ENCODE peak calls at places on chromosomes 6 and 20, in six cellular contexts. M is neural progenitor cell, J is GM23338, X is MM.1S, O is PC-3, K is OCI-LY7. B is an unnamed sample.

GRCh38 chr6:146902846-146903245 is 301.4 kb upstream of the STXBP5 start:
- DNase-seq in X (no peak), O (no peak), M (no peak), K (no peak), J (no peak), B (peak; percentile 14)

GRCh38 chr6:147999001-147999540 is 343.6 kb upstream of the SASH1 start:
- DNase-seq in X (no peak), J (no peak), M (no peak), O (no peak), K (no peak), B (no peak)

GRCh38 chr6:156988276-156989158 is 211.3 kb downstream of the ARID1B start:
- DNase-seq in K (peak; percentile 94), O (no peak), J (peak; percentile 47), X (peak; percentile 25), M (peak; percentile 56), B (no peak)

GRCh38 chr6:131116755-131117360 is 18.4 kb upstream of the AKAP7 start:
- DNase-seq in J (peak; percentile 78), K (peak; percentile 65), O (peak; percentile 76), M (peak; percentile 33), X (peak; percentile 55), B (peak; percentile 69)

GRCh38 chr20:58719258-58719657 is 26.7 kb downstream of the NPEPL1 start:
- DNase-seq in J (no peak), X (no peak), K (no peak), O (no peak), M (no peak), B (no peak)

GRCh38 chr20:34916774-34917354 is 38.7 kb downstream of the GSS start:
- DNase-seq in X (no peak), J (no peak), K (no peak), M (no peak), O (no peak), B (no peak)

GRCh38 chr6:73585566-73586415 is 65.0 kb upstream of the EEF1A1 start:
- DNase-seq in M (no peak), X (peak; percentile 46), O (peak; percentile 72), J (peak; percentile 70), K (peak; percentile 70), B (peak; percentile 88)

GRCh38 chr6:18507018-18507415 is 119.9 kb downstream of the RNF144B start:
- DNase-seq in J (no peak), X (no peak), M (peak; percentile 71), O (no peak), K (peak; percentile 24), B (no peak)

GRCh38 chr6:28816909-28817807 is 106.6 kb downstream of the TRIM27 start:
- DNase-seq in O (peak; percentile 69), J (peak; percentile 68), X (no peak), K (no peak), M (peak; percentile 57), B (peak; percentile 71)

GRCh38 chr6:127301199-127301700 is 34.6 kb downstream of the RNF146 start:
- DNase-seq in M (no peak), O (no peak), K (no peak), J (no peak), X (no peak), B (peak; percentile 28)

GRCh38 chr20:56328861-56329260 is 29.9 kb upstream of the FAM210B start:
- DNase-seq in X (peak; percentile 47), K (peak; percentile 12), O (peak; percentile 57), J (no peak), M (peak; percentile 51), B (peak; percentile 47)

GRCh38 chr20:36094497-36094896 is 60.0 kb upstream of the EPB41L1 start:
- DNase-seq in O (no peak), K (no peak), X (no peak), M (peak; percentile 35), J (peak; percentile 63), B (no peak)

DNA sequence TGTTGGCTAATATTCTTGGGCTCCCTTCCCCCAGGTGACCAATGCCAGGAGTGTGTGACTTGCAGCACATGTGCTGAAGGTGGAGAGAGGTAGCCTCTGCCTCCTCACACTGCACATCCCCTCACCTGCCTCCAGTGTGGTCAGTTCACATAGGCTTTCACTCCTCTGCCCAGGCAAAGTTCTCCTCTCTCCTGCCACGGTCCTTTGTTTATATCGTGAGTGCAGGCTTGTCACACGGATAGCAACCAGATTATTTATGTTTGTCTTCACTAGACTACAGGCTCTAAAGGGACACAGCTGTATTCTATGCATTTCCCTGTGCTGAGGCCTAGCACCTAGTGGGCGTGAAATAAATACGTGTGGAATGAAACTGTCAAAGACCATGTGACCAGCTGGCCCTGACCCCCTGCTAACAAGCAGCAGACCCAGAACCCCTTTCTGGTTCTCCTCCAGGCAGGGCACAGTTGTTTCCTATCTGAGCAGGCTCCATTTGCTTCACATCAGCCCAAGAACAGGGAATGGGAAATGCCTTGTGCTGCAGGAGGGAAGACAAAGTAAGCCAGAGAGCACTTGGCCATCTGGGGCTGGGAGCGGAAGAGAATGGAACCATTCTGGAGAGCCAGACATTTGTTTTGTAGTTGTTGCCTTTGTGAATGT is 42.3 kb downstream of the UNC5CL start:
- DNase-seq in X (no peak), O (peak; percentile 23), J (peak; percentile 45), M (peak; percentile 53), K (no peak), B (no peak)
- TF ChIP-seq EZH2phosphoT487 in X (no peak), O (no peak), J (no peak), M (no peak), K (no peak), B (no peak)

DNA sequence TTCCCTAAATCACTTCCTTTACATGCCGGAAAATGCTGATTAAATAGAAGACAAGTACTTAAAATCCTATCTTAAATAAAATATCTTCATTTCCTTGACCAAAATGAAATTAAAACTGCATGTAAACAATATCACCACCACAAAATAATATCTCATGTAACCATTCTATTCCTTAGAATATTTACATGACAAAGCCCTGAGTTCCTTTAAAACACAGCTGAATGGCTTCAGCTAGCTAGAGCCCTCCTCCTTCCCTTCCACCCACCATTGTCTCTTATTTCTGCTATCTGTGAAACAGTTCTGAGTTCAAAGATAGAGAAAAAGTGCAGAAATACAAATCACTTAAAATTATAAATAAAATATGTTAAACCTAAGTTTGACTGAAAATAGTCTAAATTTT is 103.1 kb downstream of the HIVEP2 start:
- DNase-seq in J (peak; percentile 52), X (no peak), M (no peak), K (no peak), O (no peak), B (no peak)
- H3K79me2 ChIP-seq in J (peaks cover 10% of the 10 kb centered on the region), X (peaks cover 20% of the 10 kb centered on the region), M (no peaks in the 10 kb centered on the region), K (peaks cover 78% of the 10 kb centered on the region), O (peaks cover 26% of the 10 kb centered on the region), B (peaks cover 94% of the 10 kb centered on the region)

DNA sequence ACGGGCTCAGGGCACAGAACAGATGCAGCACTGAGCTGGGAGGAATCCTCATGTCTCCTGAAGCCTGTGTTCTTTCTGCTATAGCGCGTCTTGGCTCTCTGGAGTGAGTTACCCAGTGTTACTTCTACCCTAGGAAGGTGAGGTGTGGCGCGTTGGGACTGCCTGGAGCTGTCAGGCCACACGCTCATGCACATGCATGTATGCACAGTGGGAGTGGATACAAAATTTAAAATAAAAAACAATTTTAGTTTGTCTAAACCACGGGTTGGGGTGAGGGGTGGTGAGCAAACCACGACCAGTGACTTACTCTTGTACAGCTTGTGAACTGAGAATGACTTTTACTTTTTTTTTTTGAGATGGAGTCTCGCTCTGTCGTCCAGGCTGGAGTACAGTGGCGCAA is 298.6 kb upstream of the SUPT3H start:
- DNase-seq in K (no peak), X (no peak), M (no peak), O (no peak), J (no peak), B (no peak)
- H3K4me2 ChIP-seq in K (no peak overlapping the region), X (no peak overlapping the region), M (no peak overlapping the region), O (no peak overlapping the region), J (no peak overlapping the region), B (no peak overlapping the region)

GRCh38 chr20:2136275-2136674 is 34.6 kb downstream of the STK35 start:
- DNase-seq in O (no peak), J (no peak), M (no peak), X (no peak), K (no peak), B (no peak)
- TF ChIP-seq EZH2phosphoT487 in O (no peak), J (no peak), M (no peak), X (no peak), K (no peak), B (no peak)

GRCh38 chr6:122471107-122472021 is at the start of gene SERINC1:
- DNase-seq in J (peak; percentile 93), K (peak; percentile 94), X (peak; percentile 95), O (peak; percentile 90), M (peak; percentile 97), B (peak; percentile 98)
- H3K79me2 ChIP-seq in J (peaks cover 50% of the 10 kb centered on the region), K (peaks cover 58% of the 10 kb centered on the region), X (peaks cover 53% of the 10 kb centered on the region), O (peaks cover 53% of the 10 kb centered on the region), M (peaks cover 62% of the 10 kb centered on the region), B (peaks cover 61% of the 10 kb centered on the region)

GRCh38 chr6:39040080-39040673 is 8.4 kb upstream of the GLP1R start:
- DNase-seq in K (no peak), X (no peak), M (no peak), J (no peak), O (no peak), B (no peak)
- H3K4me2 ChIP-seq in K (no peak overlapping the region), X (no peak overlapping the region), M (no peak overlapping the region), J (no peak overlapping the region), O (no peak overlapping the region), B (no peak overlapping the region)

GRCh38 chr6:80637312-80637711 is 530.8 kb downstream of the BCKDHB start:
- DNase-seq in K (no peak), O (no peak), J (no peak), X (no peak), M (no peak), B (peak; percentile 69)
- TF ChIP-seq EZH2phosphoT487 in K (no peak), O (no peak), J (no peak), X (no peak), M (no peak), B (no peak)

DNA sequence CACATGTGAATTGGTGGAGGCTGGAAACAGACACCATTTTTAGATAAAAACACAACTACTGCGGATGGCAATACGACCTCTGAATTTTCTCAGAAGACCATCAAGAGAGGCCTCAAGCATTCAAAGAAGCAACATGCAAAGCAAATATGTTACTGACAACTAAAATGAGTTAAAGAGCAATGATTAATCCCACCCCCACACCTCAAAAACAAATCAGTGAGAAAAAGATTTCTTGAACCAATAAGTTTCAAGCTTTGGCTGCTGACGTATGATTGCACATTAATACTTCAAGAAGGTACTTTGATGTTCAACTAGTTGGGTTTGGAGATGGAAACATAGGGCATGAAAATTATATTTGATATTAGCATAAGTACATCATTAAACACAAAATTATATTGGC is 982 bp downstream of the MMUT start:
- DNase-seq in K (peak; percentile 24), M (no peak), X (no peak), J (no peak), O (peak; percentile 14), B (peak; percentile 61)
- H3K79me2 ChIP-seq in K (peaks cover 67% of the 10 kb centered on the region), M (peaks cover 69% of the 10 kb centered on the region), X (peaks cover 85% of the 10 kb centered on the region), J (peaks cover 57% of the 10 kb centered on the region), O (peaks cover 69% of the 10 kb centered on the region), B (peaks cover 75% of the 10 kb centered on the region)

GRCh38 chr6:111477481-111477938 is 5.5 kb downstream of the REV3L start:
- DNase-seq in O (no peak), X (no peak), J (peak; percentile 38), M (no peak), K (peak; percentile 79), B (peak; percentile 41)

GRCh38 chr6:111472933-111473435 is 10.0 kb downstream of the REV3L start:
- DNase-seq in O (no peak), K (no peak), M (no peak), J (no peak), X (no peak), B (peak; percentile 16)

GRCh38 chr6:111471958-111472357 is 11.1 kb downstream of the REV3L start:
- DNase-seq in M (no peak), K (no peak), X (no peak), O (no peak), J (no peak), B (no peak)

GRCh38 chr6:111474106-111474505 is 8.9 kb downstream of the REV3L start:
- DNase-seq in X (no peak), J (no peak), O (no peak), K (no peak), M (no peak), B (no peak)

GRCh38 chr6:111474771-111475170 is 8.2 kb downstream of the REV3L start:
- DNase-seq in M (no peak), X (no peak), O (no peak), J (no peak), K (no peak), B (peak; percentile 20)
- H3K4me2 ChIP-seq in M (no peak overlapping the region), X (no peak overlapping the region), O (no peak overlapping the region), J (no peak overlapping the region), K (no peak overlapping the region), B (no peak overlapping the region)